ENCODE peak calls at places on chromosomes 7 and 10, in five cellular contexts. F is HEK293T; M is stimulated activated CD4-positive, alpha-beta T cell treated with anti-CD3 and anti-CD28 coated beads, Interleukin-2, amount 100 ng/mL, for 24 hours; W is B cell; U is neural progenitor cell. J is an unnamed sample.

GRCh38 chr10:17257466-17258321 is 29.7 kb downstream of the VIM start:
- DNase-seq in F (peak; percentile 69), M (peak; percentile 22), W (peak; percentile 42), U (peak; percentile 81), J (peak; percentile 40)

GRCh38 chr10:119199231-119199992 is 8.0 kb upstream of the GRK5 start:
- DNase-seq in F (peak; percentile 84), M (peak; percentile 27), W (peak; percentile 52), U (peak; percentile 88), J (peak; percentile 39)

GRCh38 chr7:92988941-92989540 is 128.7 kb downstream of the SAMD9 start:
- DNase-seq in F (no peak), M (no peak), W (no peak), U (no peak), J (no peak)

GRCh38 chr10:66931340-66931948 is 5.6 kb downstream of the LRRTM3 start:
- DNase-seq in F (peak; percentile 18), M (no peak), W (no peak), U (peak; percentile 74), J (no peak)

GRCh38 chr10:116451956-116452720 is 24.5 kb downstream of the PNLIPRP3 start:
- DNase-seq in F (no peak), M (no peak), W (no peak), U (no peak), J (no peak)

GRCh38 chr7:99505324-99505662 is 831 bp downstream of the ZKSCAN5 start:
- DNase-seq in F (no peak), M (no peak), W (no peak), U (no peak), J (no peak)

GRCh38 chr7:83359108-83359507 is 196.4 kb upstream of the PCLO start:
- DNase-seq in F (no peak), M (no peak), W (no peak), U (no peak), J (no peak)

GRCh38 chr10:74738985-74739567 is 87.3 kb upstream of the KAT6B start:
- DNase-seq in F (no peak), M (no peak), W (peak; percentile 34), U (no peak), J (peak; percentile 28)

GRCh38 chr10:61475449-61475873 is 22.3 kb upstream of the TMEM26 start:
- DNase-seq in F (peak; percentile 56), M (no peak), W (no peak), U (no peak), J (no peak)

GRCh38 chr7:22884911-22885823 is 62.5 kb upstream of the TOMM7 start:
- DNase-seq in F (no peak), M (peak; percentile 24), W (no peak), U (no peak), J (no peak)

GRCh38 chr7:38507379-38507778 is 123.8 kb downstream of the AMPH start:
- DNase-seq in F (no peak), M (no peak), W (no peak), U (no peak), J (no peak)

J was measured in activated T-helper 2 cell treated with anti-CD3 and anti-CD28 coated beads, Interferon-gamma antibody, Interleukin-2, Interleukin-4, amounts not matched to agents 10 μg/mL and 5 μg/mL and 100 μg/mL, durations not matched to agents 14 hours and 24 hours and 36 hours.